ENCODE peak calls at places on chromosome 1, in ten cellular contexts. I is activated naive CD4-positive, alpha-beta T cell treated with Interleukin-2 at 50 U/mL for 16 hours; B is stromal cell of bone marrow; A is GM23248; O is suprapubic skin; E is activated T-helper 1 cell treated with Interleukin-2 at 50 U/mL for 16 hours; V is CD4-positive, alpha-beta T cell; W is NCI-H2081; S is BE2C; Q is neural crest cell. T is an unnamed sample.
A peak's percentile ranks its signal among the peaks of the same experiment; 100 is the strongest.

GRCh38 chr1:115717541-115717940 is 51.0 kb downstream of the CASQ2 start:
- DNase-seq in Q (peak; percentile 36), W (no peak), V (peak; percentile 9), O (no peak), I (no peak), S (peak; percentile 52), E (no peak), B (no peak), A (peak; percentile 36), T (no peak)

GRCh38 chr1:46991083-46991923 is 32.2 kb upstream of the CYP4X1 start:
- DNase-seq in W (no peak), I (no peak), A (peak; percentile 17), Q (no peak), S (no peak), B (no peak), O (no peak), E (no peak), V (no peak), T (no peak)

GRCh38 chr1:77146270-77146669 is 73.0 kb downstream of the PIGK start:
- DNase-seq in B (no peak), I (no peak), A (no peak), W (no peak), S (no peak), O (no peak), E (no peak), V (no peak), Q (no peak), T (no peak)

GRCh38 chr1:89987170-89987819 is 7.6 kb upstream of the ZNF326 start:
- DNase-seq in B (peak; percentile 62), A (peak; percentile 81), O (no peak), V (peak; percentile 49), E (peak; percentile 7), S (peak; percentile 27), Q (peak; percentile 37), I (peak; percentile 44), W (peak; percentile 48), T (peak; percentile 67)

GRCh38 chr1:206116191-206116872 is 856 bp downstream of the AVPR1B start:
- DNase-seq in W (no peak), V (no peak), S (no peak), A (no peak), O (no peak), I (no peak), E (no peak), Q (no peak), B (no peak), T (no peak)

GRCh38 chr1:231694465-231695077 is 68.0 kb downstream of the DISC1 start:
- DNase-seq in V (no peak), Q (no peak), A (no peak), S (no peak), E (no peak), B (no peak), I (no peak), O (no peak), W (no peak), T (no peak)

GRCh38 chr1:221292652-221293051 is 413.4 kb downstream of the HLX start:
- DNase-seq in S (no peak), O (no peak), W (no peak), V (no peak), A (no peak), B (no peak), Q (no peak), I (no peak), E (no peak), T (no peak)

GRCh38 chr1:7352364-7352763 is 418.7 kb upstream of the VAMP3 start:
- DNase-seq in S (no peak), V (no peak), W (no peak), O (no peak), Q (no peak), A (no peak), I (no peak), B (no peak), E (no peak), T (no peak)

GRCh38 chr1:26546819-26547218 is 17.3 kb downstream of the RPS6KA1 start:
- DNase-seq in O (no peak), I (no peak), E (no peak), W (no peak), Q (no peak), S (no peak), V (no peak), B (no peak), A (no peak), T (no peak)

GRCh38 chr1:54927475-54928240 is 40.7 kb upstream of the DHCR24 start:
- DNase-seq in W (no peak), Q (no peak), S (no peak), A (peak; percentile 52), B (no peak), O (no peak), E (no peak), I (no peak), V (no peak), T (no peak)

GRCh38 chr1:21563971-21564370 is 54.7 kb downstream of the ALPL start:
- DNase-seq in O (no peak), E (no peak), V (no peak), A (no peak), S (no peak), B (no peak), I (no peak), W (no peak), Q (no peak), T (no peak)

GRCh38 chr1:212540031-212540430 is 68.5 kb upstream of the ATF3 start:
- DNase-seq in A (no peak), V (no peak), Q (no peak), O (no peak), W (no peak), I (no peak), S (no peak), B (no peak), E (no peak), T (no peak)

GRCh38 chr1:91700771-91701493 is 185.0 kb downstream of the TGFBR3 start:
- DNase-seq in S (no peak), A (peak; percentile 91), I (no peak), B (peak; percentile 54), Q (no peak), E (no peak), O (no peak), W (no peak), V (no peak), T (no peak)

GRCh38 chr1:174358786-174359453 is 88.8 kb upstream of the GPR52 start:
- DNase-seq in B (no peak), I (no peak), S (peak; percentile 49), Q (no peak), W (no peak), V (no peak), O (no peak), A (no peak), E (no peak), T (no peak)

T was measured in NCI-H2107.